ENCODE peak calls at places on chromosomes 12 and 14, in ten cellular contexts. K is GM23248, A is PC-3, C is GM23338, P is PC-9, E is MM.1S, Z is hepatocyte, V is OCI-LY7, I is Karpas-422, M is HCT116. J is an unnamed sample.

GRCh38 chr12:117036547-117036946 is 62.7 kb downstream of the TESC start:
- DNase-seq in I (no peak), Z (no peak), A (no peak), K (no peak), M (no peak), V (no peak), E (no peak), C (no peak), P (no peak), J (no peak)

GRCh38 chr12:107130830-107131760 is 37.7 kb upstream of the CRY1 start:
- DNase-seq in K (no peak), C (no peak), M (no peak), Z (peak; percentile 30), E (no peak), P (no peak), I (no peak), A (no peak), V (no peak), J (peak; percentile 58)

GRCh38 chr14:87131879-87132278 is 861.1 kb downstream of the GALC start:
- DNase-seq in K (peak; percentile 41), Z (peak; percentile 26), P (no peak), E (no peak), M (no peak), V (peak; percentile 51), I (peak; percentile 98), C (peak; percentile 35), A (peak; percentile 46), J (no peak)

GRCh38 chr12:12072064-12072760 is 1.5 kb downstream of the BCL2L14 start:
- DNase-seq in E (no peak), A (no peak), I (no peak), Z (peak; percentile 65), P (no peak), C (no peak), V (no peak), K (no peak), M (no peak), J (no peak)

GRCh38 chr12:131088701-131089525 is 135.2 kb downstream of the ADGRD1 start:
- DNase-seq in V (no peak), M (no peak), E (no peak), P (no peak), C (no peak), A (no peak), Z (no peak), K (no peak), I (no peak), J (no peak)

GRCh38 chr12:110038741-110039084 is 9.6 kb downstream of the C12orf76 start:
- DNase-seq in M (no peak), A (no peak), E (no peak), V (no peak), C (no peak), P (no peak), Z (no peak), I (no peak), K (no peak), J (no peak)

GRCh38 chr12:131077931-131078391 is 124.3 kb downstream of the ADGRD1 start:
- DNase-seq in Z (no peak), K (no peak), M (no peak), V (no peak), I (no peak), C (no peak), P (no peak), E (no peak), A (no peak), J (no peak)

GRCh38 chr12:59891180-59891579 is 295.4 kb downstream of the SLC16A7 start:
- DNase-seq in K (no peak), I (no peak), P (no peak), M (no peak), A (no peak), Z (no peak), V (no peak), E (no peak), C (no peak), J (no peak)

GRCh38 chr14:104278214-104278534 is 139.8 kb downstream of the KIF26A start:
- DNase-seq in V (no peak), I (no peak), E (no peak), P (no peak), Z (no peak), C (no peak), M (no peak), A (no peak), K (no peak), J (no peak)

GRCh38 chr14:104277416-104278213 is 139.2 kb downstream of the KIF26A start:
- DNase-seq in A (no peak), V (no peak), C (no peak), K (no peak), I (no peak), E (no peak), Z (no peak), M (no peak), P (no peak), J (no peak)

GRCh38 chr14:104280085-104280901 is 141.9 kb downstream of the KIF26A start:
- DNase-seq in Z (no peak), I (no peak), C (no peak), K (no peak), A (no peak), P (no peak), E (no peak), V (no peak), M (no peak), J (no peak)

GRCh38 chr14:104280902-104281767 is 142.7 kb downstream of the KIF26A start:
- DNase-seq in C (no peak), V (no peak), Z (no peak), K (no peak), A (no peak), I (no peak), M (no peak), P (no peak), E (no peak), J (no peak)

GRCh38 chr14:104276435-104276834 is 138.0 kb downstream of the KIF26A start:
- DNase-seq in P (no peak), C (no peak), Z (no peak), I (no peak), V (no peak), E (no peak), K (peak; percentile 17), M (no peak), A (no peak), J (no peak)
- H3K9me2 ChIP-seq in P (no peaks in the 10 kb centered on the region), C (no peaks in the 10 kb centered on the region), Z (no peaks in the 10 kb centered on the region), I (no peaks in the 10 kb centered on the region), V (no peaks in the 10 kb centered on the region), E (no peaks in the 10 kb centered on the region), K (no peaks in the 10 kb centered on the region), M (no peaks in the 10 kb centered on the region), A (no peaks in the 10 kb centered on the region), J (no peaks in the 10 kb centered on the region)

GRCh38 chr12:1607940-1608782 is 13.8 kb upstream of the FBXL14 start:
- DNase-seq in C (no peak), E (no peak), P (no peak), M (no peak), I (no peak), K (peak; percentile 80), A (no peak), V (peak; percentile 61), Z (no peak), J (no peak)
- H3K9me2 ChIP-seq in C (no peaks in the 10 kb centered on the region), E (no peaks in the 10 kb centered on the region), P (no peaks in the 10 kb centered on the region), M (no peaks in the 10 kb centered on the region), I (no peaks in the 10 kb centered on the region), K (no peaks in the 10 kb centered on the region), A (no peaks in the 10 kb centered on the region), V (no peaks in the 10 kb centered on the region), Z (no peaks in the 10 kb centered on the region), J (no peaks in the 10 kb centered on the region)

GRCh38 chr12:125983094-125983783 is 918.0 kb downstream of the AACS start:
- DNase-seq in Z (peak; percentile 94), E (no peak), V (no peak), M (no peak), A (no peak), K (no peak), C (peak; percentile 72), I (no peak), P (peak; percentile 85), J (peak; percentile 77)
- H3K9me2 ChIP-seq in Z (no peaks in the 10 kb centered on the region), E (no peaks in the 10 kb centered on the region), V (no peaks in the 10 kb centered on the region), M (no peaks in the 10 kb centered on the region), A (no peaks in the 10 kb centered on the region), K (no peaks in the 10 kb centered on the region), C (no peaks in the 10 kb centered on the region), I (no peaks in the 10 kb centered on the region), P (no peaks in the 10 kb centered on the region), J (no peaks in the 10 kb centered on the region)

DNA sequence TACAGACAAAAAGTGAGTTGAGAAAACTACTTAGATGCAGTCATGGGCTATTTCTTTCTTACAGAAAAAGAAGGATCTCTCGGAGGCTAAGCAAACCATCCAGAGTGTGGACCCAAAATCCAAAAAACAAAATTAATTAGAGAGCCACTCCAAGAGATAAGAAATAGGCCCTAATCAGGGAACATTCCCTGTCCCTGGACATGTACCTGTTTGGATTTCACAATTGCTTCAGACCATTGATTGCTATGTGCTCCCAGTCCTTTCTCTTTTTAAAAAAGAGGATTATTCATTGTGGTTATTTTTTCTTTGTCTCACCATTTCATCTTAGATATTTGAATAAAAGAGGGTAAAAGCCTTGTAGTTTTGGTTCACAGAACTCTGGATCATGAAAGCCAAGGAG is 549.9 kb downstream of the ETNK1 start:
- DNase-seq in E (no peak), V (no peak), Z (no peak), I (no peak), A (no peak), C (no peak), K (no peak), M (no peak), P (no peak), J (no peak)
- H3K9me2 ChIP-seq in E (no peaks in the 10 kb centered on the region), V (no peaks in the 10 kb centered on the region), Z (no peaks in the 10 kb centered on the region), I (no peaks in the 10 kb centered on the region), A (no peaks in the 10 kb centered on the region), C (peaks cover 6% of the 10 kb centered on the region), K (no peaks in the 10 kb centered on the region), M (no peaks in the 10 kb centered on the region), P (no peaks in the 10 kb centered on the region), J (no peaks in the 10 kb centered on the region)